ENCODE peak calls at places on chromosomes 11 and 22, in seven cellular contexts. One of them, this sample, is unnamed.

GRCh38 chr11:64694821-64695365 is 28.1 kb downstream of the NRXN2 start:
- DNase-seq in stimulated activated naive CD8-positive, alpha-beta T cell treated with anti-CD3 and anti-CD28 coated beads, Interleukin-15, Interleukin-2, amounts not matched to agents 100 U/mL and 50 U/mL, for 24 hours: peak
- DNase-seq in iris pigment epithelial cell: no peak
- DNase-seq in RPMI7951: no peak
- DNase-seq in DMS153: peak
- DNase-seq in AG04450: no peak
- DNase-seq in mesenchymal stem cell: no peak
- DNase-seq in this sample: peak

GRCh38 chr11:15651782-15652181 is 537.1 kb downstream of the INSC start:
- DNase-seq in stimulated activated naive CD8-positive, alpha-beta T cell treated with anti-CD3 and anti-CD28 coated beads, Interleukin-15, Interleukin-2, amounts not matched to agents 100 U/mL and 50 U/mL, for 24 hours: no peak
- DNase-seq in iris pigment epithelial cell: no peak
- DNase-seq in RPMI7951: no peak
- DNase-seq in DMS153: peak
- DNase-seq in AG04450: no peak
- DNase-seq in mesenchymal stem cell: no peak
- DNase-seq in this sample: no peak

GRCh38 chr22:46088541-46089311 is 61.6 kb upstream of the PPARA start:
- DNase-seq in stimulated activated naive CD8-positive, alpha-beta T cell treated with anti-CD3 and anti-CD28 coated beads, Interleukin-15, Interleukin-2, amounts not matched to agents 100 U/mL and 50 U/mL, for 24 hours: no peak
- DNase-seq in iris pigment epithelial cell: peak
- DNase-seq in RPMI7951: peak
- DNase-seq in DMS153: no peak
- DNase-seq in AG04450: no peak
- DNase-seq in mesenchymal stem cell: no peak
- DNase-seq in this sample: no peak

GRCh38 chr22:42909363-42910058 is 52.4 kb upstream of the ARFGAP3 start:
- DNase-seq in stimulated activated naive CD8-positive, alpha-beta T cell treated with anti-CD3 and anti-CD28 coated beads, Interleukin-15, Interleukin-2, amounts not matched to agents 100 U/mL and 50 U/mL, for 24 hours: no peak
- DNase-seq in iris pigment epithelial cell: no peak
- DNase-seq in RPMI7951: no peak
- DNase-seq in DMS153: no peak
- DNase-seq in AG04450: no peak
- DNase-seq in mesenchymal stem cell: no peak
- DNase-seq in this sample: no peak

GRCh38 chr22:38504731-38505594 is 1.1 kb downstream of the DDX17 start:
- DNase-seq in stimulated activated naive CD8-positive, alpha-beta T cell treated with anti-CD3 and anti-CD28 coated beads, Interleukin-15, Interleukin-2, amounts not matched to agents 100 U/mL and 50 U/mL, for 24 hours: peak
- DNase-seq in iris pigment epithelial cell: peak
- DNase-seq in RPMI7951: peak
- DNase-seq in DMS153: peak
- DNase-seq in AG04450: no peak
- DNase-seq in mesenchymal stem cell: peak
- DNase-seq in this sample: peak

GRCh38 chr11:111439905-111440304 is 60.8 kb upstream of the POU2AF1 start:
- DNase-seq in stimulated activated naive CD8-positive, alpha-beta T cell treated with anti-CD3 and anti-CD28 coated beads, Interleukin-15, Interleukin-2, amounts not matched to agents 100 U/mL and 50 U/mL, for 24 hours: no peak
- DNase-seq in iris pigment epithelial cell: no peak
- DNase-seq in RPMI7951: no peak
- DNase-seq in DMS153: no peak
- DNase-seq in AG04450: no peak
- DNase-seq in mesenchymal stem cell: peak
- DNase-seq in this sample: no peak

GRCh38 chr22:19361501-19362103 is 69.9 kb downstream of the HIRA start:
- DNase-seq in stimulated activated naive CD8-positive, alpha-beta T cell treated with anti-CD3 and anti-CD28 coated beads, Interleukin-15, Interleukin-2, amounts not matched to agents 100 U/mL and 50 U/mL, for 24 hours: no peak
- DNase-seq in iris pigment epithelial cell: peak
- DNase-seq in RPMI7951: no peak
- DNase-seq in DMS153: no peak
- DNase-seq in AG04450: no peak
- DNase-seq in mesenchymal stem cell: no peak
- DNase-seq in this sample: no peak

GRCh38 chr11:64809781-64810241 is 540 bp downstream of the MEN1 start:
- DNase-seq in stimulated activated naive CD8-positive, alpha-beta T cell treated with anti-CD3 and anti-CD28 coated beads, Interleukin-15, Interleukin-2, amounts not matched to agents 100 U/mL and 50 U/mL, for 24 hours: peak
- DNase-seq in iris pigment epithelial cell: peak
- DNase-seq in RPMI7951: no peak
- DNase-seq in DMS153: no peak
- DNase-seq in AG04450: no peak
- DNase-seq in mesenchymal stem cell: peak
- DNase-seq in this sample: no peak

GRCh38 chr11:47259178-47259977 is 1.6 kb downstream of the NR1H3 start:
- DNase-seq in stimulated activated naive CD8-positive, alpha-beta T cell treated with anti-CD3 and anti-CD28 coated beads, Interleukin-15, Interleukin-2, amounts not matched to agents 100 U/mL and 50 U/mL, for 24 hours: peak
- DNase-seq in iris pigment epithelial cell: no peak
- DNase-seq in RPMI7951: no peak
- DNase-seq in DMS153: no peak
- DNase-seq in AG04450: no peak
- DNase-seq in mesenchymal stem cell: peak
- DNase-seq in this sample: peak

GRCh38 chr11:2526808-2527381 is 82.1 kb downstream of the KCNQ1 start:
- DNase-seq in stimulated activated naive CD8-positive, alpha-beta T cell treated with anti-CD3 and anti-CD28 coated beads, Interleukin-15, Interleukin-2, amounts not matched to agents 100 U/mL and 50 U/mL, for 24 hours: peak
- DNase-seq in iris pigment epithelial cell: no peak
- DNase-seq in RPMI7951: peak
- DNase-seq in DMS153: peak
- DNase-seq in AG04450: no peak
- DNase-seq in mesenchymal stem cell: no peak
- DNase-seq in this sample: no peak

GRCh38 chr11:28245131-28245530 is 136.9 kb downstream of the METTL15 start:
- DNase-seq in stimulated activated naive CD8-positive, alpha-beta T cell treated with anti-CD3 and anti-CD28 coated beads, Interleukin-15, Interleukin-2, amounts not matched to agents 100 U/mL and 50 U/mL, for 24 hours: no peak
- DNase-seq in iris pigment epithelial cell: peak
- DNase-seq in RPMI7951: no peak
- DNase-seq in DMS153: no peak
- DNase-seq in AG04450: no peak
- DNase-seq in mesenchymal stem cell: no peak
- DNase-seq in this sample: no peak

GRCh38 chr11:69921429-69922014 is 102.3 kb upstream of the FGF3 start:
- DNase-seq in stimulated activated naive CD8-positive, alpha-beta T cell treated with anti-CD3 and anti-CD28 coated beads, Interleukin-15, Interleukin-2, amounts not matched to agents 100 U/mL and 50 U/mL, for 24 hours: no peak
- DNase-seq in iris pigment epithelial cell: no peak
- DNase-seq in RPMI7951: no peak
- DNase-seq in DMS153: no peak
- DNase-seq in AG04450: no peak
- DNase-seq in mesenchymal stem cell: no peak
- DNase-seq in this sample: no peak

GRCh38 chr11:1576825-1577224 is 4.8 kb upstream of the DUSP8 start:
- DNase-seq in stimulated activated naive CD8-positive, alpha-beta T cell treated with anti-CD3 and anti-CD28 coated beads, Interleukin-15, Interleukin-2, amounts not matched to agents 100 U/mL and 50 U/mL, for 24 hours: no peak
- DNase-seq in iris pigment epithelial cell: no peak
- DNase-seq in RPMI7951: no peak
- DNase-seq in DMS153: no peak
- DNase-seq in AG04450: no peak
- DNase-seq in mesenchymal stem cell: no peak
- DNase-seq in this sample: no peak

GRCh38 chr11:62221498-62221897 is 13.0 kb downstream of the SCGB2A1 start:
- DNase-seq in stimulated activated naive CD8-positive, alpha-beta T cell treated with anti-CD3 and anti-CD28 coated beads, Interleukin-15, Interleukin-2, amounts not matched to agents 100 U/mL and 50 U/mL, for 24 hours: no peak
- DNase-seq in iris pigment epithelial cell: no peak
- DNase-seq in RPMI7951: no peak
- DNase-seq in DMS153: no peak
- DNase-seq in AG04450: no peak
- DNase-seq in mesenchymal stem cell: no peak
- DNase-seq in this sample: no peak

GRCh38 chr22:30009478-30009877 is 70.8 kb upstream of the HORMAD2 start:
- DNase-seq in stimulated activated naive CD8-positive, alpha-beta T cell treated with anti-CD3 and anti-CD28 coated beads, Interleukin-15, Interleukin-2, amounts not matched to agents 100 U/mL and 50 U/mL, for 24 hours: no peak
- DNase-seq in iris pigment epithelial cell: no peak
- DNase-seq in RPMI7951: no peak
- DNase-seq in DMS153: no peak
- DNase-seq in AG04450: no peak
- DNase-seq in mesenchymal stem cell: no peak
- DNase-seq in this sample: no peak

GRCh38 chr11:126870021-126870420 is 130.5 kb downstream of the KIRREL3 start:
- DNase-seq in stimulated activated naive CD8-positive, alpha-beta T cell treated with anti-CD3 and anti-CD28 coated beads, Interleukin-15, Interleukin-2, amounts not matched to agents 100 U/mL and 50 U/mL, for 24 hours: no peak
- DNase-seq in iris pigment epithelial cell: no peak
- DNase-seq in RPMI7951: peak
- DNase-seq in DMS153: no peak
- DNase-seq in AG04450: no peak
- DNase-seq in mesenchymal stem cell: no peak
- DNase-seq in this sample: no peak